ENCODE peak calls at places on chromosomes 2 and 18, in five cellular contexts. One of them, this sample, is unnamed.

GRCh38 chr2:216936954-216937357 is 77.1 kb upstream of the TNP1 start:
- DNase-seq in gastrocnemius medialis: peak
- DNase-seq in HCT116: no peak
- DNase-seq in IMR-90: no peak
- DNase-seq in prostate gland: no peak
- DNase-seq in this sample: peak

GRCh38 chr2:45242161-45242741 is 233.0 kb upstream of the SIX2 start:
- DNase-seq in gastrocnemius medialis: peak
- DNase-seq in HCT116: no peak
- DNase-seq in IMR-90: peak
- DNase-seq in prostate gland: no peak
- DNase-seq in this sample: no peak

GRCh38 chr2:101063352-101063751 is 61.3 kb downstream of the RPL31 start:
- DNase-seq in gastrocnemius medialis: no peak
- DNase-seq in HCT116: no peak
- DNase-seq in IMR-90: no peak
- DNase-seq in prostate gland: no peak
- DNase-seq in this sample: no peak

GRCh38 chr2:950627-950992 is at the start of gene SNTG2:
- DNase-seq in gastrocnemius medialis: no peak
- DNase-seq in HCT116: no peak
- DNase-seq in IMR-90: no peak
- DNase-seq in prostate gland: peak
- DNase-seq in this sample: peak

GRCh38 chr2:16620590-16620989 is 45.0 kb downstream of the CYRIA start:
- DNase-seq in gastrocnemius medialis: no peak
- DNase-seq in HCT116: no peak
- DNase-seq in IMR-90: no peak
- DNase-seq in prostate gland: no peak
- DNase-seq in this sample: no peak

GRCh38 chr2:232545511-232546375 is 4.6 kb downstream of the TIGD1 start:
- DNase-seq in gastrocnemius medialis: no peak
- DNase-seq in HCT116: no peak
- DNase-seq in IMR-90: no peak
- DNase-seq in prostate gland: no peak
- DNase-seq in this sample: no peak

GRCh38 chr18:3689091-3689490 is 239.1 kb downstream of the TGIF1 start:
- DNase-seq in gastrocnemius medialis: no peak
- DNase-seq in HCT116: no peak
- DNase-seq in IMR-90: no peak
- DNase-seq in prostate gland: no peak
- DNase-seq in this sample: peak

GRCh38 chr2:96470636-96471035 is 34.5 kb downstream of the NEURL3 start:
- DNase-seq in gastrocnemius medialis: no peak
- DNase-seq in HCT116: no peak
- DNase-seq in IMR-90: peak
- DNase-seq in prostate gland: no peak
- DNase-seq in this sample: peak

GRCh38 chr2:59932341-59932740 is 621.1 kb downstream of the BCL11A start:
- DNase-seq in gastrocnemius medialis: no peak
- DNase-seq in HCT116: no peak
- DNase-seq in IMR-90: no peak
- DNase-seq in prostate gland: no peak
- DNase-seq in this sample: no peak

GRCh38 chr2:191927991-191928390 is 81.1 kb upstream of the CAVIN2 start:
- DNase-seq in gastrocnemius medialis: no peak
- DNase-seq in HCT116: no peak
- DNase-seq in IMR-90: peak
- DNase-seq in prostate gland: no peak
- DNase-seq in this sample: no peak

GRCh38 chr2:113848758-113849460 is 41.0 kb upstream of the ACTR3 start:
- DNase-seq in gastrocnemius medialis: no peak
- DNase-seq in HCT116: peak
- DNase-seq in IMR-90: peak
- DNase-seq in prostate gland: no peak
- DNase-seq in this sample: no peak

GRCh38 chr18:35862115-35862640 is 110.3 kb upstream of the RMP24 start:
- DNase-seq in gastrocnemius medialis: no peak
- DNase-seq in HCT116: no peak
- DNase-seq in IMR-90: no peak
- DNase-seq in prostate gland: no peak
- DNase-seq in this sample: peak

GRCh38 chr2:57218206-57218605 is 828.4 kb upstream of the VRK2 start:
- DNase-seq in gastrocnemius medialis: no peak
- DNase-seq in HCT116: no peak
- DNase-seq in IMR-90: no peak
- DNase-seq in prostate gland: no peak
- DNase-seq in this sample: no peak

GRCh38 chr2:31534636-31535035 is 46.1 kb downstream of the SRD5A2 start:
- DNase-seq in gastrocnemius medialis: no peak
- DNase-seq in HCT116: no peak
- DNase-seq in IMR-90: no peak
- DNase-seq in prostate gland: no peak
- DNase-seq in this sample: no peak

GRCh38 chr2:64362562-64363026 is 91.4 kb upstream of the LGALSL start:
- DNase-seq in gastrocnemius medialis: no peak
- DNase-seq in HCT116: peak
- DNase-seq in IMR-90: no peak
- DNase-seq in prostate gland: no peak
- DNase-seq in this sample: no peak

GRCh38 chr18:76376668-76377358 is 118.2 kb downstream of the ZNF516 start:
- DNase-seq in gastrocnemius medialis: no peak
- DNase-seq in HCT116: no peak
- DNase-seq in IMR-90: no peak
- DNase-seq in prostate gland: no peak
- DNase-seq in this sample: no peak

GRCh38 chr2:231227309-231228162 is 29.1 kb downstream of the ARMC9 start:
- DNase-seq in gastrocnemius medialis: peak
- DNase-seq in HCT116: peak
- DNase-seq in IMR-90: peak
- DNase-seq in prostate gland: peak
- DNase-seq in this sample: peak

GRCh38 chr2:190267302-190267701 is 52.3 kb downstream of the HIBCH start:
- DNase-seq in gastrocnemius medialis: no peak
- DNase-seq in HCT116: peak
- DNase-seq in IMR-90: peak
- DNase-seq in prostate gland: no peak
- DNase-seq in this sample: no peak

GRCh38 chr2:110678457-110679336 is 834 bp upstream of the BUB1 start:
- DNase-seq in gastrocnemius medialis: no peak
- DNase-seq in HCT116: no peak
- DNase-seq in IMR-90: peak
- DNase-seq in prostate gland: peak
- DNase-seq in this sample: peak

GRCh38 chr2:70133521-70134348 is 46.5 kb downstream of the PCBP1 start:
- DNase-seq in gastrocnemius medialis: peak
- DNase-seq in HCT116: no peak
- DNase-seq in IMR-90: no peak
- DNase-seq in prostate gland: no peak
- DNase-seq in this sample: no peak

GRCh38 chr2:80035749-80036285 is 268.7 kb downstream of the LRRTM1 start:
- DNase-seq in gastrocnemius medialis: no peak
- DNase-seq in HCT116: no peak
- DNase-seq in IMR-90: no peak
- DNase-seq in prostate gland: no peak
- DNase-seq in this sample: no peak

GRCh38 chr2:173963323-173963816 is 1.8 kb downstream of the SP3 start:
- DNase-seq in gastrocnemius medialis: peak
- DNase-seq in HCT116: no peak
- DNase-seq in IMR-90: peak
- DNase-seq in prostate gland: no peak
- DNase-seq in this sample: peak

GRCh38 chr18:286515-287310 is 18.9 kb upstream of the THOC1 start:
- DNase-seq in gastrocnemius medialis: no peak
- DNase-seq in HCT116: no peak
- DNase-seq in IMR-90: peak
- DNase-seq in prostate gland: no peak
- DNase-seq in this sample: peak

GRCh38 chr2:237199082-237199481 is 113.4 kb downstream of the COPS8 start:
- DNase-seq in gastrocnemius medialis: no peak
- DNase-seq in HCT116: no peak
- DNase-seq in IMR-90: peak
- DNase-seq in prostate gland: no peak
- DNase-seq in this sample: no peak

GRCh38 chr2:140639628-140640027 is 1491.2 kb downstream of the LRP1B start:
- DNase-seq in gastrocnemius medialis: no peak
- DNase-seq in HCT116: no peak
- DNase-seq in IMR-90: no peak
- DNase-seq in prostate gland: no peak
- DNase-seq in this sample: no peak

GRCh38 chr2:12950957-12951656 is 234.4 kb downstream of the TRIB2 start:
- DNase-seq in gastrocnemius medialis: no peak
- DNase-seq in HCT116: no peak
- DNase-seq in IMR-90: peak
- DNase-seq in prostate gland: no peak
- DNase-seq in this sample: no peak

GRCh38 chr2:85537600-85538506 is 1.1 kb upstream of the MAT2A start:
- DNase-seq in gastrocnemius medialis: peak
- DNase-seq in HCT116: no peak
- DNase-seq in IMR-90: no peak
- DNase-seq in prostate gland: peak
- DNase-seq in this sample: peak
- TF ChIP-seq CTCF in gastrocnemius medialis: no peak
- TF ChIP-seq CTCF in HCT116: no peak
- TF ChIP-seq CTCF in IMR-90: no peak
- TF ChIP-seq CTCF in prostate gland: no peak
- TF ChIP-seq CTCF in this sample: no peak

DNA sequence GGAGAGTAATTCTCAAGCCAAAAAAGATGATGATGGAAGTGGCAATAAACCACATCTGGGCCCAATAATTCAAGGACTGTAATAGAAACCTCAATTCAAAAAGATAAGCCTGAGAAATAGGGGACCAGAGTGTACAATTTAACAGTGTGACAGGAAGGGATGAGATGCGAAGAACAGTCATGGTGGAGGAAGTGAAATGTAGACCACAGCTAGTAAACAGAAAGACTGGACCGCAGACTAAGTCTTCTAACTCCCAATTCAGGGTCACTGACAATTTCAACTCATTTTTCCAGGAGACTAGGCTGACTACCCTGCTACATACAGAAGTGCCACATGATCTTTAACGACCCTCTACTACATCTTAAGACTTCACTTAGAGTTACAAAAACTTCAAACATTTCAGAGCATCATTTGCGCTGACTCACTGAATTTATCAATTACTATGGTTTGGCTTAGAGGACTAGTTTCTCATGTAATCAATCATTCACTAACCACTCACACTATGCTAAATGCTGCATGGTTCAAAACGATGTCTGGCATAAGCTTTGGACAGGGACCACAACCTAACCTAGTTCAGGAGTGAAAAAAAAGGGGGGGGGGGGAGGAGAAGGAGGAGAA is 9.0 kb downstream of the CUL3 start:
- DNase-seq in gastrocnemius medialis: no peak
- DNase-seq in HCT116: no peak
- DNase-seq in IMR-90: no peak
- DNase-seq in prostate gland: no peak
- DNase-seq in this sample: no peak
- H3K4me3 ChIP-seq in gastrocnemius medialis: no peak
- H3K4me3 ChIP-seq in HCT116: no peak
- H3K4me3 ChIP-seq in IMR-90: no peak
- H3K4me3 ChIP-seq in prostate gland: no peak
- H3K4me3 ChIP-seq in this sample: no peak

GRCh38 chr2:130899306-130899705 is 62.6 kb downstream of the ARHGEF4 start:
- DNase-seq in gastrocnemius medialis: no peak
- DNase-seq in HCT116: no peak
- DNase-seq in IMR-90: no peak
- DNase-seq in prostate gland: no peak
- DNase-seq in this sample: no peak
- TF ChIP-seq POLR2A in gastrocnemius medialis: no peak
- TF ChIP-seq POLR2A in HCT116: no peak
- TF ChIP-seq POLR2A in IMR-90: no peak
- TF ChIP-seq POLR2A in prostate gland: no peak
- TF ChIP-seq POLR2A in this sample: no peak

DNA sequence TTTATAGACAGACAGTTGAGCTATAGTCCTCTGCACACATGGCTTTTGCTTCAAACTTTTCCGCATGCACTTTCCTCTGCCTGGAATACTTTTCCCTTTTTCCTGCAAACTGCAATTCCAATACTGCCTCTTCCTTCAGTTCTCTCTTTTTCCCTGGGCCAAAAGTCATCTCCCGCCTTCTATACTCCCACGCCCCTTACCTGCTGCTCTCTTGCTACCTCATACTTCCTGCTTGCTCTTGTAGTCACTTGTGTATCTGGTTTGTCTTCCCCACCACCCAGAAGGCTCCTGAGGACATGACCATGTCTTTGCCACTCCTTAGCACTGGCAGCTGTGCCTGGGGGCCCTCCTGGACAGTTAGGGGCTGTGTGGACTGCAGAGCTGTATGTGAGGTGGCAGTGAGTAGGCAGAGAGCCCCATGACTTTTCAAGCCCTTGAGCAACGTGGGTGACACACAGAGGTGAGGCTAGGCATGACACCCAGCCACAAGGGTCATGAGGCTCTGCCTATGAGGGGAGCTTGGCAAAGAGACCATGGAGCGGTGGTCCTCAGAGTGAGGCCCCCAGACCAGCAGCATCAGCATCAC is 23.2 kb downstream of the SPEG start:
- DNase-seq in gastrocnemius medialis: peak
- DNase-seq in HCT116: no peak
- DNase-seq in IMR-90: no peak
- DNase-seq in prostate gland: no peak
- DNase-seq in this sample: no peak
- TF ChIP-seq CTCF in gastrocnemius medialis: no peak
- TF ChIP-seq CTCF in HCT116: peak
- TF ChIP-seq CTCF in IMR-90: no peak
- TF ChIP-seq CTCF in prostate gland: no peak
- TF ChIP-seq CTCF in this sample: no peak

GRCh38 chr2:119369845-119370244 is 3.1 kb downstream of the DBI start:
- DNase-seq in gastrocnemius medialis: peak
- DNase-seq in HCT116: no peak
- DNase-seq in IMR-90: no peak
- DNase-seq in prostate gland: no peak
- DNase-seq in this sample: no peak
- H3K4me3 ChIP-seq in gastrocnemius medialis: no peak
- H3K4me3 ChIP-seq in HCT116: no peak
- H3K4me3 ChIP-seq in IMR-90: no peak
- H3K4me3 ChIP-seq in prostate gland: no peak
- H3K4me3 ChIP-seq in this sample: no peak